ENCODE peak calls at places on chromosomes 6 and 20, in four cellular contexts. X is psoas muscle, J is fibroblast of lung, M is AG10803. N is an unnamed sample.

GRCh38 chr20:59027746-59028320 is 4.3 kb downstream of the ATP5F1E start:
- DNase-seq in X (no peak), M (peak; percentile 77), J (peak; percentile 88), N (peak; percentile 47)

GRCh38 chr6:40713002-40713719 is 126.0 kb upstream of the LRFN2 start:
- DNase-seq in M (peak; percentile 29), X (no peak), J (no peak), N (peak; percentile 6)

GRCh38 chr6:16292432-16292831 is 54.0 kb downstream of the GMPR start:
- DNase-seq in J (no peak), M (no peak), X (no peak), N (no peak)

GRCh38 chr6:19836799-19837510 is at the start of gene ID4:
- DNase-seq in J (peak; percentile 97), X (peak; percentile 93), M (peak; percentile 97), N (peak; percentile 76)

GRCh38 chr20:48722002-48722731 is 105.6 kb downstream of the PREX1 start:
- DNase-seq in J (peak; percentile 92), M (peak; percentile 81), X (no peak), N (peak; percentile 77)

GRCh38 chr6:53986165-53986720 is 125.0 kb upstream of the MLIP start:
- DNase-seq in J (peak; percentile 63), M (peak; percentile 62), X (peak; percentile 52), N (peak; percentile 72)

GRCh38 chr20:48385527-48385926 is 442.3 kb downstream of the PREX1 start:
- DNase-seq in J (no peak), M (no peak), X (no peak), N (no peak)

GRCh38 chr6:169248521-169248971 is 5.1 kb downstream of the THBS2 start:
- DNase-seq in J (no peak), X (no peak), M (no peak), N (no peak)

GRCh38 chr6:152052061-152052460 is 244.6 kb downstream of the ESR1 start:
- DNase-seq in X (no peak), J (no peak), M (no peak), N (no peak)

GRCh38 chr6:674956-675355 is 18.0 kb downstream of the EXOC2 start:
- DNase-seq in X (no peak), M (no peak), J (no peak), N (no peak)

GRCh38 chr6:14021449-14021848 is 96.1 kb upstream of the CD83 start:
- DNase-seq in J (no peak), X (no peak), M (no peak), N (no peak)

GRCh38 chr6:1821188-1822183 is 211.8 kb downstream of the FOXC1 start:
- DNase-seq in M (peak; percentile 97), J (peak; percentile 56), X (no peak), N (peak; percentile 34)

GRCh38 chr6:43883698-43884659 is 114.0 kb downstream of the VEGFA start:
- DNase-seq in M (no peak), J (no peak), X (no peak), N (no peak)

GRCh38 chr6:100493206-100493888 is 28.6 kb upstream of the SIM1 start:
- DNase-seq in X (no peak), M (no peak), J (no peak), N (no peak)

GRCh38 chr6:167802339-167802738 is 24.4 kb upstream of the AFDN start:
- DNase-seq in X (no peak), M (no peak), J (no peak), N (no peak)

GRCh38 chr6:12158686-12159415 is 131.3 kb upstream of the EDN1 start:
- DNase-seq in M (no peak), J (no peak), X (no peak), N (no peak)

DNA sequence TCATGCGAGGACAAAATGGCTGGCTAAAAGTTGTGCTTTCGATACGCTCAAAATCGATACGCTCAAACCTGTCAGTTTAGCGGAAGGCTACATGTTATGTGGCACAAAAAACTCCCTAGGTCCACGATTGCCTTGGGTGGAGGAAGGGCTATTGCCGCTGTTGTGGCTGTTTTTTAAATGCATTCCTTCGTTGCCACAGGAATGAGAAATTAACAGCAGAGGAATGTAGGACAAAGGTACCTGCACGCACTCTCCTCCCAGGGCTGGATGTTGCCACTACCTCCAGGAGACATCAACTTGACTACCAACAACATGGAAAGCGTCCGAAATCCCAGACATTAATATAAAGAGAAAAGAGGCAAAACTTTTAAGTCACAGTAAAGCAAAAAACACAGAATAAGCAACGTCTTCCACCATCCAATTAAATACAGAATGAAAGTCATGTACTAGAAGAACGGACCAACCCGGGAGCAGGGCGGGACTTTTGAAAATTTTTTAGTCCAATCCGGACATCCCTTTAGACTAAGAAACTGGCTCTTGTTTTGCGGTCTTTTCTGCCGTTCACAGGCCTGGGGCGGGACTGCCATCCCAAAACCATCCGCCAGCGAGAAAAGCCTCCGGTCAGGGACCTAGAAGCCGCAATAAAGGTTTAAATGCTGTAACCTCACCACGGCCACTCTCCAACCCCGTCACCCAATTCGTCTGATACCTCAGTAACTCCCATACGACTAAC is 32.1 kb upstream of the HFE start:
- DNase-seq in M (peak; percentile 98), X (peak; percentile 86), J (peak; percentile 96), N (peak; percentile 97)
- TF ChIP-seq CTCF in M (peak; percentile 16), X (no peak), J (peak; percentile 13), N (peak; percentile 21)

DNA sequence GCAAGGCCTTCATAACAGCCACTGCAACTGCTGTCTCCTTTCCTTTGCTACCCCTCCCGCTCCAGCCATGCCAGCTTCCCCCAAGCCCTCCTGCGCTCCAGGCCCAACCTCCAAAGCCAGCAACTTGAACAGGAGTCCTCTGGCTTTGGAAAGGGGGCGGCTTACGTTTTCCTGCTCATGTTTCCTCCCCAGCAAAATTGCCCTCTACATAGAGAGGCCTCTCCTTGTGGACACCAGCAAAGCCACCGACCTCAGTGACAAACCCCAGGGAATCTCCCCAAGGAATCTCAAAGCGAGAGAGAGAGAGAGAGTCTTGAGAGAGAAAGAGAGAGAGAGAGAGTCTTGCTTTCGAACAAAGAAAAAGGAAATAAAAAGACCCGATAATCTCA is 354 bp upstream of the BTN2A1 start:
- DNase-seq in J (no peak), X (peak; percentile 56), M (no peak), N (no peak)
- H3K4me3 ChIP-seq in J (peak overlapping the region; percentile 33), X (peak overlapping the region; percentile 90), M (peak overlapping the region; percentile 34), N (peak overlapping the region; percentile 93)

GRCh38 chr20:37295595-37295994 is 6.1 kb downstream of the MANBAL start:
- DNase-seq in M (no peak), J (peak; percentile 49), X (no peak), N (no peak)

GRCh38 chr20:37295001-37295400 is 5.5 kb downstream of the MANBAL start:
- DNase-seq in M (peak; percentile 97), X (no peak), J (peak; percentile 99), N (peak; percentile 97)

GRCh38 chr20:37293301-37293943 is 4.0 kb downstream of the MANBAL start:
- DNase-seq in J (no peak), X (no peak), M (no peak), N (no peak)

GRCh38 chr20:37296371-37296770 is 6.9 kb downstream of the MANBAL start:
- DNase-seq in M (no peak), X (no peak), J (no peak), N (peak; percentile 55)

GRCh38 chr20:37294262-37294981 is 5.0 kb downstream of the MANBAL start:
- DNase-seq in J (peak; percentile 80), M (peak; percentile 66), X (no peak), N (peak; percentile 55)
- TF ChIP-seq CTCF in J (no peak), M (no peak), X (no peak), N (no peak)

GRCh38 chr6:63637865-63638445 is 2.4 kb downstream of the PHF3 start:
- DNase-seq in X (no peak), J (peak; percentile 6), M (peak; percentile 22), N (no peak)
- H3K4me3 ChIP-seq in X (peak overlapping the region; percentile 93), J (peak overlapping the region; percentile 56), M (peak overlapping the region; percentile 81), N (peak overlapping the region; percentile 91)

DNA sequence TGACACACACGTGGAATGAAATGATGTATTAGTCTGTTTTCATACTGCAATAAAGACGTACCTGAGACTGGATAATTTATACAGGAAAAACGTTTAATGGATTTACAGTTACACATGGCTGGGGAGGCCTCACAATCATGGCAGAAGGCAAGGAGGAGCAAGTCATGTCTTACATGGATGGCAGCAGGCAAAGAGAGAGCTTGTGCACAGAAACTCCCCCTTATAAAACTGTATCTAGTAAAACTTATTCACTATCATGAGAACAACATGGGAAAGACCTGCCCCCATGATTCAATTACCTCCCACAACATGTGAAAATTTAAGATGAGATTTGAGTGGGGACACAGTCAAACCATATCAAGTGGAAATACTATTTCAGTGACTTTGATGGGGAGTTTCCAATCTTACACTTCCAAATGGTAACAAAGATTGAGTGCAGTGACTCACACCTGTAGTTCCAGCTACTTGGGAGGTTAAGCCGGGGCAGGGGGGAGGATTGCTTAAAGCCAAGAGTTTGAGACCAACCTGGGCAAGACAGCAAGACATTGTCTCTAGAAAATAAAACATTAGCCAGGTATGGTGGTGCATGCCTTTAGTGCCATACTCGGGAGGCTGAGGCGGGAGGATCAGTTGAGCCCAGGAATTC is 8.2 kb upstream of the LY86 start:
- DNase-seq in X (no peak), M (no peak), J (no peak), N (no peak)
- TF ChIP-seq CTCF in X (no peak), M (no peak), J (no peak), N (no peak)

DNA sequence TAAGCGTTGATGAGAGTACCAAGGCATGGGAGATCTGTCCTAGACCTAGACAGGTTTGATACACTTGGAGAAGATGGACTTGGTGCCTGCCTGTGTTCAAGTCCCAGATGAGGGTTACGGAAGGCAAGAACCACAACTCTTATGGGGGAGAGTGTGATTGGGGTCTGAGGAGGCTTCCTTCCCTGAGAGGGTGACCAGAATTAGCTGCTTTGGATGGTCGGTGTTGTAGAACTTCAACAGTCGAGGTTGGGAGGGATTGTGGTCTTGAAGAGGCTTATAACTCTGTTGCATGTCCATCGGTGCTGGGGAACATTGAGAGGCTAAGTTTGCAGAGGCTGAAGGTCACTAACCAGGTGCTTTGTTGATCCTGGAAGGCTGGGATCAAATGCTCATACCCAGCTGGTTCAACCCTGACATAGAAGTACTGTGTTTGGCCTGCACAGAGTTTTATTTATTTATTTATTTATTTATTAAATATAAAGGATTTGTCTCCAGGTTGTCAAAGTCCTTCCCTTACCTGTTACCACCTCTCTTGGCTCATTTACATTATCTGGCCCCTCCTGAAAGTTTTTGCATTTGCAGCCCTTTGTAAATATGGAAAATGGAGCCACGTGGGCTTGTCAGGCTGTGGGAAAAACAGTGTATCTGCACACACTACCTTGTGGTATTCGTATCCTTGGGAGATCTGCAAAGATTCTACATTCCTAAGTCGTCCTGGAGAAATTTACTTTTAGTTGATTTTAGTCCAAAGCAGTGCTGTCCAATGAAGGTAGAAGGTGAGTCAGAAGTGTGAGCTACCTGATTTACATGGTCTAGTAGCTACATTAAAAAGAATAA is 15.8 kb upstream of the EFCAB8 start:
- DNase-seq in X (no peak), M (no peak), J (no peak), N (no peak)
- H3K4me3 ChIP-seq in X (no peak overlapping the region), M (no peak overlapping the region), J (no peak overlapping the region), N (no peak overlapping the region)

GRCh38 chr6:75284285-75285155 is at the start of gene TMEM30A:
- DNase-seq in X (peak; percentile 99), M (peak; percentile 99), J (peak; percentile 99), N (peak; percentile 99)
- TF ChIP-seq CTCF in X (no peak), M (peak; percentile 10), J (no peak), N (no peak)

GRCh38 chr20:9306521-9306920 is 207.9 kb upstream of the LAMP5 start:
- DNase-seq in X (no peak), M (peak; percentile 85), J (peak; percentile 49), N (peak; percentile 83)

DNA sequence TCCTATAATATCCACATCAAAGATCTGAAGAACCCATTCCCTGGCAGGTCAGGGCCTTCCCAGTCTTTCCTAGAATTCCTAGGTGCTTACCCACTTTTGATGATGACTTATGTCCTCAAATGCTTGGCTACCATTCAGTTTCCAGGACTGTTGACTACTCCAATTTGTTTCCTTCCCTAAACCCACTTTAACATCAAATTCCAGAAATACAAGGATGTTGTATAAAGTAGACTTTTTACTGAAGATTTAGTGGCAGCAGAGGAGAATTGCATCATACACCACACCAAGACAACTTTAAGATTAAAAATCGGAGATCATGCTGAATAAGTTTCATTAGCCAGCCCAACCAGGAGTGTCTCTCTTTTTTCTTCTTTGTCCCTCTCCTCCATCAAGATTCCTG is 203.3 kb upstream of the LAMP5 start:
- DNase-seq in J (peak; percentile 32), M (peak; percentile 74), X (no peak), N (no peak)
- H3K4me3 ChIP-seq in J (no peak overlapping the region), M (no peak overlapping the region), X (no peak overlapping the region), N (no peak overlapping the region)